ENCODE peak calls at places on chromosome 9, in eight cellular contexts. One of them, this sample, is unnamed.

GRCh38 chr9:7273575-7273974 is 515.8 kb downstream of the KDM4C start:
- DNase-seq in AG09309: peak
- DNase-seq in foreskin fibroblast: peak
- DNase-seq in IMR-90: peak
- DNase-seq in MM.1S: no peak
- DNase-seq in WERI-Rb-1: peak
- DNase-seq in A549: no peak
- DNase-seq in keratinocyte: no peak
- DNase-seq in this sample: no peak

GRCh38 chr9:16039988-16040761 is 487.3 kb downstream of the CCDC171 start:
- DNase-seq in A549: no peak
- DNase-seq in keratinocyte: no peak
- DNase-seq in AG09309: no peak
- DNase-seq in foreskin fibroblast: no peak
- DNase-seq in WERI-Rb-1: no peak
- DNase-seq in MM.1S: no peak
- DNase-seq in IMR-90: peak
- DNase-seq in this sample: no peak

GRCh38 chr9:87233916-87234455 is 263.7 kb upstream of the DAPK1 start:
- DNase-seq in MM.1S: no peak
- DNase-seq in WERI-Rb-1: no peak
- DNase-seq in A549: no peak
- DNase-seq in AG09309: no peak
- DNase-seq in keratinocyte: no peak
- DNase-seq in IMR-90: no peak
- DNase-seq in foreskin fibroblast: no peak
- DNase-seq in this sample: no peak

GRCh38 chr9:74645007-74645639 is 148.0 kb downstream of the RORB start:
- DNase-seq in AG09309: no peak
- DNase-seq in foreskin fibroblast: peak
- DNase-seq in MM.1S: peak
- DNase-seq in WERI-Rb-1: peak
- DNase-seq in IMR-90: no peak
- DNase-seq in keratinocyte: no peak
- DNase-seq in A549: no peak
- DNase-seq in this sample: no peak

GRCh38 chr9:17625644-17626388 is 47.0 kb downstream of the SH3GL2 start:
- DNase-seq in foreskin fibroblast: no peak
- DNase-seq in A549: no peak
- DNase-seq in WERI-Rb-1: peak
- DNase-seq in AG09309: no peak
- DNase-seq in IMR-90: peak
- DNase-seq in keratinocyte: no peak
- DNase-seq in MM.1S: no peak
- DNase-seq in this sample: no peak

GRCh38 chr9:121736147-121736721 is 84.8 kb downstream of the DAB2IP start:
- DNase-seq in foreskin fibroblast: peak
- DNase-seq in keratinocyte: no peak
- DNase-seq in WERI-Rb-1: no peak
- DNase-seq in MM.1S: no peak
- DNase-seq in AG09309: no peak
- DNase-seq in A549: peak
- DNase-seq in IMR-90: peak
- DNase-seq in this sample: no peak

GRCh38 chr9:112091805-112092204 is 83.3 kb downstream of the SUSD1 start:
- DNase-seq in WERI-Rb-1: peak
- DNase-seq in AG09309: no peak
- DNase-seq in IMR-90: peak
- DNase-seq in keratinocyte: no peak
- DNase-seq in A549: no peak
- DNase-seq in MM.1S: no peak
- DNase-seq in foreskin fibroblast: peak
- DNase-seq in this sample: no peak

GRCh38 chr9:122777935-122778671 is 10.6 kb upstream of the OR5C1 start:
- DNase-seq in keratinocyte: no peak
- DNase-seq in IMR-90: peak
- DNase-seq in WERI-Rb-1: no peak
- DNase-seq in foreskin fibroblast: peak
- DNase-seq in MM.1S: no peak
- DNase-seq in AG09309: peak
- DNase-seq in A549: no peak
- DNase-seq in this sample: no peak

GRCh38 chr9:2271426-2271825 is 256.3 kb downstream of the SMARCA2 start:
- DNase-seq in IMR-90: no peak
- DNase-seq in WERI-Rb-1: no peak
- DNase-seq in keratinocyte: no peak
- DNase-seq in AG09309: no peak
- DNase-seq in foreskin fibroblast: no peak
- DNase-seq in A549: no peak
- DNase-seq in MM.1S: no peak
- DNase-seq in this sample: no peak

GRCh38 chr9:91914937-91915336 is 35.1 kb downstream of the ROR2 start:
- DNase-seq in IMR-90: no peak
- DNase-seq in foreskin fibroblast: no peak
- DNase-seq in WERI-Rb-1: no peak
- DNase-seq in MM.1S: no peak
- DNase-seq in A549: no peak
- DNase-seq in AG09309: no peak
- DNase-seq in keratinocyte: no peak
- DNase-seq in this sample: no peak

GRCh38 chr9:70428781-70429180 is 14.3 kb upstream of the KLF9 start:
- DNase-seq in IMR-90: no peak
- DNase-seq in keratinocyte: no peak
- DNase-seq in AG09309: no peak
- DNase-seq in MM.1S: no peak
- DNase-seq in foreskin fibroblast: peak
- DNase-seq in WERI-Rb-1: no peak
- DNase-seq in A549: no peak
- DNase-seq in this sample: no peak

GRCh38 chr9:97617939-97618416 is 15.2 kb downstream of the TSTD2 start:
- DNase-seq in keratinocyte: no peak
- DNase-seq in MM.1S: no peak
- DNase-seq in A549: no peak
- DNase-seq in WERI-Rb-1: no peak
- DNase-seq in IMR-90: no peak
- DNase-seq in AG09309: no peak
- DNase-seq in foreskin fibroblast: no peak
- DNase-seq in this sample: no peak

DNA sequence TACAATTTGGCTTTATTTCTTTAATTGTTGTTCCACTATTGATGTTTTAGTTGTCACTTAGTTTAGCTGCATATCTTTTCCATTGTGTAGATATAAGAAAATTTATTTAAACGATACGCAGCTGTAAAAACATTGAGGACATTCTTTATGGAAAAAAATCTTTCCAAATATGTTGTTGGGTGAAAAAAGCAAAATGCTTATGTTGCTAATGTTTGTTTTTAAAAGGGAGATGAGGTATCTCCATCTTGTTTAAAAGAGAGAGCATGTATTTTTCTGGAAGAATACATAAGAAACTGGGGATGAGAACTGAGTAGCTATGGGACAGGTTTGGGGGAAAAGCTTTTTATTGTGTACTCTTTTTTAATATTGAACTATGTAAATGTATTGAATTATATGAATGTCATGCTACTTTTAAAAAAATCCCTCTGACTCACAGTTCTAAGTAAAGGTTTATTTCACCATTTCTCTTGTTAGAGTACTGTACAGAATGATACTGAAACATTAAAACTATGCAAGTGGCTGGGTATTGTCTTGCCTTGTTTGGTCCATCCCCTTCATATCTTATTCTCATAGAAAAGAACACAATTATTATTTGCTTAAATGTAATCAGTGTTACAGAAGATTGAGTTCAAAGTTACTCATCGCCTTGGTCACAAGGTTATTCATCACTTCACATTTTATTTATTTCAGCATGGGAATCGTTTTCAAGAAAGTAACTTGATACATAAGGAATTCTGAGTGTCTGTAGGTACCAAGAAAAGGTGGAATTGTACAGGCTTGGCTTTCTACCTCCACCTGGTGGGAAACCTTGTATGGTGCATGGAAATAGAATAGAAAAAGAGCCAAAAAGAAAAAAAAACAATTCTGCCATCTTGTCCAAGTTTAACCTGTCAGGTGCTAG is 85.8 kb downstream of the RIC1 start:
- DNase-seq in keratinocyte: no peak
- DNase-seq in IMR-90: peak
- DNase-seq in WERI-Rb-1: no peak
- DNase-seq in A549: no peak
- DNase-seq in MM.1S: no peak
- DNase-seq in foreskin fibroblast: peak
- DNase-seq in AG09309: no peak
- DNase-seq in this sample: no peak
- TF ChIP-seq CTCF in keratinocyte: peak
- TF ChIP-seq CTCF in IMR-90: peak
- TF ChIP-seq CTCF in WERI-Rb-1: peak
- TF ChIP-seq CTCF in A549: peak
- TF ChIP-seq CTCF in MM.1S: peak
- TF ChIP-seq CTCF in foreskin fibroblast: peak
- TF ChIP-seq CTCF in AG09309: peak
- TF ChIP-seq CTCF in this sample: peak

GRCh38 chr9:101705135-101705661 is 33.2 kb downstream of the GRIN3A start:
- DNase-seq in foreskin fibroblast: no peak
- DNase-seq in WERI-Rb-1: peak
- DNase-seq in MM.1S: no peak
- DNase-seq in keratinocyte: no peak
- DNase-seq in AG09309: no peak
- DNase-seq in A549: no peak
- DNase-seq in IMR-90: no peak
- DNase-seq in this sample: no peak
- TF ChIP-seq CTCF in foreskin fibroblast: peak
- TF ChIP-seq CTCF in WERI-Rb-1: peak
- TF ChIP-seq CTCF in MM.1S: no peak
- TF ChIP-seq CTCF in keratinocyte: peak
- TF ChIP-seq CTCF in AG09309: no peak
- TF ChIP-seq CTCF in A549: no peak
- TF ChIP-seq CTCF in IMR-90: no peak
- TF ChIP-seq CTCF in this sample: peak

DNA sequence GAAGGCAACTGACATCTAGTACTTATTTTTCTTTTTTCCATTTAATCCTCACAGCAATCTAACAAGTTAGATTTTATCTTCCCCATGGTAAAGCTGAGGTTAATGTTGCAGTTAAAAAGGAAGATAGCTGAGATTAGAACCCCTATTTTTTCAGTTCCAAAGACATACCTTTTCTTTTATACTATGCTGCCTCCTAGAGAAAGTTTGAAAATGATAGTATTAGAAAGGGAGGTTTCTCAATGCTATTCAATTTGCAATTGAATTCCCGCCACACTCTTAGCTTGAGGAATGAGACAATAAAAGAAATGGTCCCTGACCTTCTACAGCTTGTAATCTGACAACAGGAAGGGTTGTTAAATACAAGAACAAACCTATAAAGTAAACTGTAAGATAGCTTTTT is 195.9 kb upstream of the TRIM32 start:
- DNase-seq in foreskin fibroblast: peak
- DNase-seq in A549: no peak
- DNase-seq in IMR-90: no peak
- DNase-seq in keratinocyte: no peak
- DNase-seq in MM.1S: no peak
- DNase-seq in WERI-Rb-1: no peak
- DNase-seq in AG09309: no peak
- DNase-seq in this sample: no peak
- TF ChIP-seq CTCF in foreskin fibroblast: no peak
- TF ChIP-seq CTCF in A549: no peak
- TF ChIP-seq CTCF in IMR-90: peak
- TF ChIP-seq CTCF in keratinocyte: no peak
- TF ChIP-seq CTCF in MM.1S: no peak
- TF ChIP-seq CTCF in WERI-Rb-1: no peak
- TF ChIP-seq CTCF in AG09309: no peak
- TF ChIP-seq CTCF in this sample: peak

DNA sequence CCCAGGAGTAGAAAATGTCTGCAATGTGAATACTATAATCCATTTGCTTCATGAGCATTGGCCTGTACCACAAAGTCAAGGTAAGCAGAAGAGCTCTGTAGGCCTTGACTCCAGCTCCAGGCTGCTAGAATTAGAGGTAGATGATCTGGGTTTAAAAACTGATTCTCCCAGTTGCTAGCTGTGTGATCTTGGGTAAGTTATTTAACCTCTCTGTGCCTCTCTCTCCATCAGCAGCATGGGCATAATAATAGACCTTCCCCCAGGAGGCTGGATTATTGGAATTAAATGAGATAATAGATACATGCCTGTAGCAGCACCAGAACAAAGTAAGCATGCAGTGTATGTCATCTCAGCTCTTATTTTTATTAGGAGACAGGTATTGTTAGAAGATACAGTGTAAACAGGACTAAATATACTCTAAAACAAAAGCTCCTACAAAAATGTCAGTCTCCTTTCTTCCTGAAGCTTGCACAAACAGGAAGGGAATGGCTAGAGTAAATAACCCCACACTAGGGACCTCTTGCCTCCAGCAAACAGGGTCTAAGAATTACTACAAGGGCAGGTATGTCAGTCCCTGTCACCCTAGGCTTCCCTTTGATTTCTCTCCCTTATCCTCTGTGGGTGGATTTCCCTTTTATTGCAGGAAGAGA is 57.5 kb downstream of the PSAT1 start:
- DNase-seq in keratinocyte: no peak
- DNase-seq in MM.1S: no peak
- DNase-seq in IMR-90: no peak
- DNase-seq in foreskin fibroblast: no peak
- DNase-seq in A549: no peak
- DNase-seq in AG09309: no peak
- DNase-seq in WERI-Rb-1: no peak
- DNase-seq in this sample: no peak
- TF ChIP-seq CTCF in keratinocyte: no peak
- TF ChIP-seq CTCF in MM.1S: no peak
- TF ChIP-seq CTCF in IMR-90: no peak
- TF ChIP-seq CTCF in foreskin fibroblast: no peak
- TF ChIP-seq CTCF in A549: no peak
- TF ChIP-seq CTCF in AG09309: no peak
- TF ChIP-seq CTCF in WERI-Rb-1: no peak
- TF ChIP-seq CTCF in this sample: no peak

GRCh38 chr9:109735796-109736195 is 44.2 kb upstream of the PALM2AKAP2 start:
- DNase-seq in A549: no peak
- DNase-seq in IMR-90: no peak
- DNase-seq in WERI-Rb-1: no peak
- DNase-seq in foreskin fibroblast: no peak
- DNase-seq in AG09309: no peak
- DNase-seq in MM.1S: no peak
- DNase-seq in keratinocyte: no peak
- DNase-seq in this sample: no peak
- TF ChIP-seq CTCF in A549: no peak
- TF ChIP-seq CTCF in IMR-90: no peak
- TF ChIP-seq CTCF in WERI-Rb-1: no peak
- TF ChIP-seq CTCF in foreskin fibroblast: no peak
- TF ChIP-seq CTCF in AG09309: no peak
- TF ChIP-seq CTCF in MM.1S: no peak
- TF ChIP-seq CTCF in keratinocyte: no peak
- TF ChIP-seq CTCF in this sample: no peak